ENCODE peak calls at places on chromosomes 6 and 20, in five cellular contexts. D is NCI-H69; G is progenitor cell of endocrine pancreas; L is stimulated activated CD4-positive, alpha-beta T cell treated with anti-CD3 and anti-CD28 coated beads, Interleukin-4, amount 100 ng/mL, for 1 hour; Z is NCI-H2081. U is an unnamed sample.

GRCh38 chr6:100226811-100227210 is 232.8 kb upstream of the MCHR2 start:
- DNase-seq in D (no peak), G (no peak), L (no peak), Z (no peak), U (no peak)

GRCh38 chr6:10662207-10662606 is 32.2 kb downstream of the C6orf52 start:
- DNase-seq in D (no peak), G (no peak), L (no peak), Z (no peak), U (no peak)

GRCh38 chr20:45629496-45630100 is at the start of gene WFDC10A:
- DNase-seq in D (peak; percentile 37), G (no peak), L (no peak), Z (peak; percentile 6), U (peak; percentile 72)

GRCh38 chr6:62362097-62362496 is 76.1 kb upstream of the KHDRBS2 start:
- DNase-seq in D (no peak), G (no peak), L (no peak), Z (no peak), U (no peak)

GRCh38 chr20:4167261-4168004 is 152.1 kb upstream of the RNF24 start:
- DNase-seq in D (no peak), G (peak; percentile 22), L (no peak), Z (no peak), U (no peak)

GRCh38 chr20:48331518-48332286 is 496.1 kb downstream of the PREX1 start:
- DNase-seq in D (no peak), G (no peak), L (no peak), Z (no peak), U (no peak)

GRCh38 chr20:7291946-7292345 is 524.5 kb downstream of the BMP2 start:
- DNase-seq in D (no peak), G (no peak), L (no peak), Z (no peak), U (no peak)

GRCh38 chr20:63969851-63970713 is at the start of gene ZNF512B:
- DNase-seq in D (peak; percentile 86), G (peak; percentile 55), L (peak; percentile 67), Z (peak; percentile 74), U (peak; percentile 61)

GRCh38 chr20:9253140-9253539 is 184.3 kb downstream of the PLCB4 start:
- DNase-seq in D (no peak), G (no peak), L (no peak), Z (no peak), U (peak; percentile 69)

GRCh38 chr6:101439790-101440189 is 46.3 kb downstream of the GRIK2 start:
- DNase-seq in D (no peak), G (no peak), L (no peak), Z (no peak), U (no peak)

GRCh38 chr20:33791959-33792597 is 19.1 kb upstream of the CHMP4B start:
- DNase-seq in D (peak; percentile 39), G (peak; percentile 64), L (peak; percentile 58), Z (no peak), U (peak; percentile 49)

GRCh38 chr20:51688600-51688999 is 79.6 kb downstream of the ATP9A start:
- DNase-seq in D (no peak), G (no peak), L (no peak), Z (no peak), U (no peak)

GRCh38 chr6:26199057-26199772 is 112.0 kb downstream of the HFE start:
- DNase-seq in D (peak; percentile 97), G (no peak), L (peak; percentile 61), Z (peak; percentile 96), U (peak; percentile 95)

GRCh38 chr20:62940875-62941274 is 2.9 kb downstream of the GID8 start:
- DNase-seq in D (no peak), G (no peak), L (no peak), Z (no peak), U (no peak)

GRCh38 chr20:48603116-48603818 is 224.5 kb downstream of the PREX1 start:
- DNase-seq in D (peak; percentile 59), G (no peak), L (no peak), Z (no peak), U (no peak)

GRCh38 chr6:1267057-1267732 is 44.7 kb upstream of the FOXQ1 start:
- DNase-seq in D (no peak), G (no peak), L (no peak), Z (no peak), U (peak; percentile 27)

GRCh38 chr6:112282217-112282616 is 27.9 kb upstream of the LAMA4 start:
- DNase-seq in D (peak; percentile 33), G (no peak), L (no peak), Z (no peak), U (peak; percentile 74)

GRCh38 chr6:147117009-147117408 is 87.2 kb upstream of the STXBP5 start:
- DNase-seq in D (no peak), G (no peak), L (no peak), Z (no peak), U (no peak)

GRCh38 chr20:31674895-31675827 is 37.4 kb downstream of the COX4I2 start:
- DNase-seq in D (peak; percentile 32), G (no peak), L (peak; percentile 38), Z (no peak), U (peak; percentile 86)

GRCh38 chr6:160278786-160279310 is 20.2 kb upstream of the SLC22A2 start:
- DNase-seq in D (no peak), G (no peak), L (no peak), Z (no peak), U (no peak)

GRCh38 chr6:43723737-43724295 is 36.2 kb upstream of the MRPS18A start:
- DNase-seq in D (peak; percentile 78), G (peak; percentile 55), L (peak; percentile 73), Z (peak; percentile 46), U (peak; percentile 78)

GRCh38 chr20:7883741-7884140 is 56.5 kb downstream of the HAO1 start:
- DNase-seq in D (no peak), G (no peak), L (no peak), Z (no peak), U (no peak)

GRCh38 chr6:107490568-107491058 is 696 bp downstream of the SOBP start:
- DNase-seq in D (peak; percentile 71), G (no peak), L (no peak), Z (no peak), U (no peak)

GRCh38 chr20:53611449-53611894 is 17.8 kb upstream of the ZNF217 start:
- DNase-seq in D (no peak), G (no peak), L (no peak), Z (no peak), U (peak; percentile 96)

GRCh38 chr6:164087870-164088269 is 673.4 kb downstream of the QKI start:
- DNase-seq in D (no peak), G (no peak), L (no peak), Z (no peak), U (no peak)

GRCh38 chr6:134028438-134028837 is 24.0 kb downstream of the SLC2A12 start:
- DNase-seq in D (no peak), G (no peak), L (no peak), Z (no peak), U (no peak)

GRCh38 chr6:135624402-135625297 is 127.1 kb upstream of the AHI1 start:
- DNase-seq in D (no peak), G (no peak), L (no peak), Z (no peak), U (no peak)

GRCh38 chr20:18218249-18218648 is 70.1 kb upstream of the ZNF133 start:
- DNase-seq in D (no peak), G (no peak), L (no peak), Z (no peak), U (no peak)

GRCh38 chr6:167559675-167560479 is 235.0 kb downstream of the TTLL2 start:
- DNase-seq in D (no peak), G (no peak), L (no peak), Z (no peak), U (no peak)

U was measured in kidney tubule cell.